ENCODE peak calls at places on chromosomes 7 and 10, in six cellular contexts. One of them, this sample, is unnamed. For H3K9me3, the result is how much of the 10 kb centered on the place peaks cover.

GRCh38 chr7:127859330-127859729 is 171.9 kb downstream of the LRRC4 start:
- DNase-seq in CD4-positive, alpha-beta T cell: no peak
- DNase-seq in neural progenitor cell: no peak
- DNase-seq in naive thymus-derived CD4-positive, alpha-beta T cell: no peak
- DNase-seq in CD8-positive, alpha-beta T cell: no peak
- DNase-seq in psoas muscle: no peak
- DNase-seq in this sample: no peak

GRCh38 chr7:117869374-117869773 is 3.9 kb downstream of the CTTNBP2 start:
- DNase-seq in psoas muscle: no peak
- DNase-seq in CD4-positive, alpha-beta T cell: no peak
- DNase-seq in naive thymus-derived CD4-positive, alpha-beta T cell: no peak
- DNase-seq in CD8-positive, alpha-beta T cell: no peak
- DNase-seq in neural progenitor cell: no peak
- DNase-seq in this sample: no peak

GRCh38 chr10:96642973-96643372 is 56.2 kb upstream of the TM9SF3 start:
- DNase-seq in CD4-positive, alpha-beta T cell: peak
- DNase-seq in CD8-positive, alpha-beta T cell: peak
- DNase-seq in naive thymus-derived CD4-positive, alpha-beta T cell: peak
- DNase-seq in psoas muscle: peak
- DNase-seq in neural progenitor cell: peak
- DNase-seq in this sample: no peak

GRCh38 chr10:97762816-97763215 is 9.0 kb downstream of the SFRP5 start:
- DNase-seq in naive thymus-derived CD4-positive, alpha-beta T cell: no peak
- DNase-seq in neural progenitor cell: peak
- DNase-seq in CD8-positive, alpha-beta T cell: no peak
- DNase-seq in CD4-positive, alpha-beta T cell: no peak
- DNase-seq in psoas muscle: peak
- DNase-seq in this sample: no peak

GRCh38 chr10:94343159-94343558 is 19.6 kb downstream of the NOC3L start:
- DNase-seq in psoas muscle: no peak
- DNase-seq in CD8-positive, alpha-beta T cell: no peak
- DNase-seq in CD4-positive, alpha-beta T cell: no peak
- DNase-seq in neural progenitor cell: no peak
- DNase-seq in naive thymus-derived CD4-positive, alpha-beta T cell: no peak
- DNase-seq in this sample: no peak

GRCh38 chr10:18233775-18234174 is 93.6 kb downstream of the CACNB2 start:
- DNase-seq in psoas muscle: no peak
- DNase-seq in naive thymus-derived CD4-positive, alpha-beta T cell: no peak
- DNase-seq in CD8-positive, alpha-beta T cell: no peak
- DNase-seq in neural progenitor cell: peak
- DNase-seq in CD4-positive, alpha-beta T cell: no peak
- DNase-seq in this sample: no peak

GRCh38 chr7:72504057-72504456 is 91.9 kb upstream of the CALN1 start:
- DNase-seq in psoas muscle: no peak
- DNase-seq in naive thymus-derived CD4-positive, alpha-beta T cell: no peak
- DNase-seq in neural progenitor cell: no peak
- DNase-seq in CD4-positive, alpha-beta T cell: no peak
- DNase-seq in CD8-positive, alpha-beta T cell: no peak
- DNase-seq in this sample: no peak

GRCh38 chr10:21531164-21531563 is 2.9 kb upstream of the MLLT10 start:
- DNase-seq in naive thymus-derived CD4-positive, alpha-beta T cell: no peak
- DNase-seq in CD4-positive, alpha-beta T cell: no peak
- DNase-seq in CD8-positive, alpha-beta T cell: no peak
- DNase-seq in psoas muscle: no peak
- DNase-seq in neural progenitor cell: no peak
- DNase-seq in this sample: no peak

GRCh38 chr10:125627646-125628045 is 55.3 kb downstream of the TEX36 start:
- DNase-seq in naive thymus-derived CD4-positive, alpha-beta T cell: no peak
- DNase-seq in CD8-positive, alpha-beta T cell: no peak
- DNase-seq in neural progenitor cell: no peak
- DNase-seq in psoas muscle: no peak
- DNase-seq in CD4-positive, alpha-beta T cell: no peak
- DNase-seq in this sample: no peak

GRCh38 chr7:47970750-47971149 is 8.7 kb downstream of the HUS1 start:
- DNase-seq in CD4-positive, alpha-beta T cell: no peak
- DNase-seq in CD8-positive, alpha-beta T cell: no peak
- DNase-seq in naive thymus-derived CD4-positive, alpha-beta T cell: no peak
- DNase-seq in psoas muscle: no peak
- DNase-seq in neural progenitor cell: no peak
- DNase-seq in this sample: no peak

GRCh38 chr10:80158598-80159127 is 26.1 kb downstream of the PLAC9 start:
- DNase-seq in psoas muscle: peak
- DNase-seq in neural progenitor cell: no peak
- DNase-seq in naive thymus-derived CD4-positive, alpha-beta T cell: no peak
- DNase-seq in CD4-positive, alpha-beta T cell: no peak
- DNase-seq in CD8-positive, alpha-beta T cell: no peak
- DNase-seq in this sample: no peak

GRCh38 chr7:113128028-113128427 is 9.7 kb upstream of the SMIM30 start:
- DNase-seq in naive thymus-derived CD4-positive, alpha-beta T cell: no peak
- DNase-seq in psoas muscle: no peak
- DNase-seq in neural progenitor cell: no peak
- DNase-seq in CD8-positive, alpha-beta T cell: no peak
- DNase-seq in CD4-positive, alpha-beta T cell: no peak
- DNase-seq in this sample: no peak

GRCh38 chr7:36545291-36545690 is 155.6 kb downstream of the ANLN start:
- DNase-seq in neural progenitor cell: no peak
- DNase-seq in CD4-positive, alpha-beta T cell: no peak
- DNase-seq in naive thymus-derived CD4-positive, alpha-beta T cell: no peak
- DNase-seq in psoas muscle: no peak
- DNase-seq in CD8-positive, alpha-beta T cell: no peak
- DNase-seq in this sample: no peak

GRCh38 chr10:51029172-51029641 is 45.1 kb upstream of the PRKG1 start:
- DNase-seq in neural progenitor cell: no peak
- DNase-seq in CD4-positive, alpha-beta T cell: no peak
- DNase-seq in CD8-positive, alpha-beta T cell: no peak
- DNase-seq in psoas muscle: no peak
- DNase-seq in naive thymus-derived CD4-positive, alpha-beta T cell: no peak
- DNase-seq in this sample: no peak

GRCh38 chr7:44064791-44065430 is 456 bp downstream of the PGAM2 start:
- DNase-seq in CD8-positive, alpha-beta T cell: no peak
- DNase-seq in naive thymus-derived CD4-positive, alpha-beta T cell: no peak
- DNase-seq in neural progenitor cell: peak
- DNase-seq in CD4-positive, alpha-beta T cell: no peak
- DNase-seq in psoas muscle: peak
- DNase-seq in this sample: no peak

GRCh38 chr10:16752099-16752498 is 65.1 kb downstream of the RSU1 start:
- DNase-seq in psoas muscle: no peak
- DNase-seq in neural progenitor cell: no peak
- DNase-seq in CD8-positive, alpha-beta T cell: no peak
- DNase-seq in CD4-positive, alpha-beta T cell: no peak
- DNase-seq in naive thymus-derived CD4-positive, alpha-beta T cell: no peak
- DNase-seq in this sample: no peak

GRCh38 chr10:31650010-31650409 is 278.6 kb downstream of the ARHGAP12 start:
- DNase-seq in naive thymus-derived CD4-positive, alpha-beta T cell: no peak
- DNase-seq in CD8-positive, alpha-beta T cell: no peak
- DNase-seq in psoas muscle: peak
- DNase-seq in neural progenitor cell: no peak
- DNase-seq in CD4-positive, alpha-beta T cell: no peak
- DNase-seq in this sample: no peak

GRCh38 chr10:110005716-110006115 is 2.1 kb upstream of the ADD3 start:
- DNase-seq in CD4-positive, alpha-beta T cell: peak
- DNase-seq in psoas muscle: no peak
- DNase-seq in neural progenitor cell: peak
- DNase-seq in CD8-positive, alpha-beta T cell: no peak
- DNase-seq in naive thymus-derived CD4-positive, alpha-beta T cell: no peak
- DNase-seq in this sample: no peak

GRCh38 chr7:28328161-28328560 is 84.2 kb upstream of the CREB5 start:
- DNase-seq in CD8-positive, alpha-beta T cell: no peak
- DNase-seq in CD4-positive, alpha-beta T cell: no peak
- DNase-seq in neural progenitor cell: no peak
- DNase-seq in psoas muscle: no peak
- DNase-seq in naive thymus-derived CD4-positive, alpha-beta T cell: no peak
- DNase-seq in this sample: no peak

GRCh38 chr7:25694690-25695089 is 457.3 kb upstream of the NFE2L3 start:
- DNase-seq in CD8-positive, alpha-beta T cell: no peak
- DNase-seq in naive thymus-derived CD4-positive, alpha-beta T cell: no peak
- DNase-seq in psoas muscle: no peak
- DNase-seq in CD4-positive, alpha-beta T cell: no peak
- DNase-seq in neural progenitor cell: no peak
- DNase-seq in this sample: no peak

GRCh38 chr10:35565602-35566061 is 39.5 kb upstream of the GJD4 start:
- DNase-seq in naive thymus-derived CD4-positive, alpha-beta T cell: no peak
- DNase-seq in CD8-positive, alpha-beta T cell: no peak
- DNase-seq in neural progenitor cell: no peak
- DNase-seq in psoas muscle: no peak
- DNase-seq in CD4-positive, alpha-beta T cell: no peak
- DNase-seq in this sample: no peak

GRCh38 chr10:35567951-35568350 is 37.2 kb upstream of the GJD4 start:
- DNase-seq in CD4-positive, alpha-beta T cell: no peak
- DNase-seq in naive thymus-derived CD4-positive, alpha-beta T cell: no peak
- DNase-seq in CD8-positive, alpha-beta T cell: no peak
- DNase-seq in neural progenitor cell: no peak
- DNase-seq in psoas muscle: no peak
- DNase-seq in this sample: no peak

GRCh38 chr10:35569111-35569707 is 35.9 kb upstream of the GJD4 start:
- DNase-seq in CD4-positive, alpha-beta T cell: no peak
- DNase-seq in CD8-positive, alpha-beta T cell: no peak
- DNase-seq in neural progenitor cell: no peak
- DNase-seq in naive thymus-derived CD4-positive, alpha-beta T cell: no peak
- DNase-seq in psoas muscle: no peak
- DNase-seq in this sample: no peak

GRCh38 chr10:35569836-35570235 is 35.3 kb upstream of the GJD4 start:
- DNase-seq in CD4-positive, alpha-beta T cell: no peak
- DNase-seq in psoas muscle: no peak
- DNase-seq in CD8-positive, alpha-beta T cell: no peak
- DNase-seq in neural progenitor cell: no peak
- DNase-seq in naive thymus-derived CD4-positive, alpha-beta T cell: no peak
- DNase-seq in this sample: no peak

DNA sequence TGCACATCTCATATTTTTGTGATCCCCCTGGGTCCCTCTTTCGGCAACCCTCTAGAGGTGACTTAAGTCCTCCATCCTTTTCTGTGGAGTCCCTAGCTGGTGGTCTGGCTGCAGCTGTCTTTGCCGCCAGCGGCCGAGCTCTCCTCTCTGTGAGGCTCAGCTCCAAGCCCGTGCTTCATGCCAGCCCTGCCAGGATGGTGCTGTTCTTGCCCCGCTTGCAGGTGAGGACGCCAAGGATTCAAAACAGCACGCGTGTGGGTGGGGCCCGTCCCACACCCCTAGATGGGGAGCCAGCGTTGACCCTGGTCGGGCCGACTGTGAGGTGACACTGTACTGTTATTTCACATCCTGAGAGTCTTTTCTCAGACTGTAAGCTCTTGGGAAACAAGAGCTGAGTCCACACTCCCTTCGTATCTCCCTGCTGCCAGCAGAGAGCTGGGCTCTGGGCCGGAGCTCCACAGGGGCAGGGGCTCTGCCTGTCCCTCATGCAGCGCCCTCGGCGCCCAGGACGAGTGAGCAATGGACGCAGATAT is 36.6 kb upstream of the GJD4 start:
- DNase-seq in naive thymus-derived CD4-positive, alpha-beta T cell: no peak
- DNase-seq in neural progenitor cell: no peak
- DNase-seq in psoas muscle: no peak
- DNase-seq in CD4-positive, alpha-beta T cell: no peak
- DNase-seq in CD8-positive, alpha-beta T cell: no peak
- DNase-seq in this sample: no peak
- H3K9me3 ChIP-seq in naive thymus-derived CD4-positive, alpha-beta T cell: under half
- H3K9me3 ChIP-seq in neural progenitor cell: under half
- H3K9me3 ChIP-seq in psoas muscle: under half
- H3K9me3 ChIP-seq in CD4-positive, alpha-beta T cell: under half
- H3K9me3 ChIP-seq in CD8-positive, alpha-beta T cell: under half
- H3K9me3 ChIP-seq in this sample: under half

GRCh38 chr10:15058689-15059088 is 14.9 kb downstream of the OLAH start:
- DNase-seq in CD8-positive, alpha-beta T cell: no peak
- DNase-seq in CD4-positive, alpha-beta T cell: no peak
- DNase-seq in naive thymus-derived CD4-positive, alpha-beta T cell: no peak
- DNase-seq in neural progenitor cell: no peak
- DNase-seq in psoas muscle: no peak
- DNase-seq in this sample: no peak

GRCh38 chr10:15052121-15052520 is 8.4 kb downstream of the OLAH start:
- DNase-seq in CD8-positive, alpha-beta T cell: no peak
- DNase-seq in naive thymus-derived CD4-positive, alpha-beta T cell: no peak
- DNase-seq in CD4-positive, alpha-beta T cell: no peak
- DNase-seq in psoas muscle: no peak
- DNase-seq in neural progenitor cell: no peak
- DNase-seq in this sample: no peak

GRCh38 chr10:15053061-15053460 is 9.3 kb downstream of the OLAH start:
- DNase-seq in naive thymus-derived CD4-positive, alpha-beta T cell: no peak
- DNase-seq in CD8-positive, alpha-beta T cell: no peak
- DNase-seq in neural progenitor cell: no peak
- DNase-seq in psoas muscle: no peak
- DNase-seq in CD4-positive, alpha-beta T cell: no peak
- DNase-seq in this sample: no peak
- H3K9me3 ChIP-seq in naive thymus-derived CD4-positive, alpha-beta T cell: under half
- H3K9me3 ChIP-seq in CD8-positive, alpha-beta T cell: under half
- H3K9me3 ChIP-seq in neural progenitor cell: under half
- H3K9me3 ChIP-seq in psoas muscle: under half
- H3K9me3 ChIP-seq in CD4-positive, alpha-beta T cell: under half
- H3K9me3 ChIP-seq in this sample: under half

GRCh38 chr7:157896774-157897555 is 560.2 kb downstream of the DNAJB6 start:
- DNase-seq in neural progenitor cell: no peak
- DNase-seq in CD4-positive, alpha-beta T cell: no peak
- DNase-seq in naive thymus-derived CD4-positive, alpha-beta T cell: no peak
- DNase-seq in CD8-positive, alpha-beta T cell: no peak
- DNase-seq in psoas muscle: no peak
- DNase-seq in this sample: no peak
- H3K9me3 ChIP-seq in neural progenitor cell: under half
- H3K9me3 ChIP-seq in CD4-positive, alpha-beta T cell: under half
- H3K9me3 ChIP-seq in naive thymus-derived CD4-positive, alpha-beta T cell: under half
- H3K9me3 ChIP-seq in CD8-positive, alpha-beta T cell: under half
- H3K9me3 ChIP-seq in psoas muscle: under half
- H3K9me3 ChIP-seq in this sample: under half

GRCh38 chr7:6691609-6692106 is 15.1 kb downstream of the ZNF12 start:
- DNase-seq in CD8-positive, alpha-beta T cell: no peak
- DNase-seq in psoas muscle: no peak
- DNase-seq in neural progenitor cell: no peak
- DNase-seq in naive thymus-derived CD4-positive, alpha-beta T cell: no peak
- DNase-seq in CD4-positive, alpha-beta T cell: no peak
- DNase-seq in this sample: no peak

GRCh38 chr7:6691103-6691502 is 15.6 kb downstream of the ZNF12 start:
- DNase-seq in psoas muscle: no peak
- DNase-seq in neural progenitor cell: no peak
- DNase-seq in CD8-positive, alpha-beta T cell: no peak
- DNase-seq in CD4-positive, alpha-beta T cell: no peak
- DNase-seq in naive thymus-derived CD4-positive, alpha-beta T cell: no peak
- DNase-seq in this sample: no peak
- H3K9me3 ChIP-seq in psoas muscle: half or more
- H3K9me3 ChIP-seq in neural progenitor cell: half or more
- H3K9me3 ChIP-seq in CD8-positive, alpha-beta T cell: half or more
- H3K9me3 ChIP-seq in CD4-positive, alpha-beta T cell: half or more
- H3K9me3 ChIP-seq in naive thymus-derived CD4-positive, alpha-beta T cell: under half
- H3K9me3 ChIP-seq in this sample: under half

GRCh38 chr7:158388072-158388471 is 199.6 kb downstream of the PTPRN2 start:
- DNase-seq in neural progenitor cell: no peak
- DNase-seq in naive thymus-derived CD4-positive, alpha-beta T cell: no peak
- DNase-seq in psoas muscle: no peak
- DNase-seq in CD4-positive, alpha-beta T cell: no peak
- DNase-seq in CD8-positive, alpha-beta T cell: no peak
- DNase-seq in this sample: no peak
- H3K9me3 ChIP-seq in neural progenitor cell: under half
- H3K9me3 ChIP-seq in naive thymus-derived CD4-positive, alpha-beta T cell: under half
- H3K9me3 ChIP-seq in psoas muscle: under half
- H3K9me3 ChIP-seq in CD4-positive, alpha-beta T cell: under half
- H3K9me3 ChIP-seq in CD8-positive, alpha-beta T cell: under half
- H3K9me3 ChIP-seq in this sample: under half

DNA sequence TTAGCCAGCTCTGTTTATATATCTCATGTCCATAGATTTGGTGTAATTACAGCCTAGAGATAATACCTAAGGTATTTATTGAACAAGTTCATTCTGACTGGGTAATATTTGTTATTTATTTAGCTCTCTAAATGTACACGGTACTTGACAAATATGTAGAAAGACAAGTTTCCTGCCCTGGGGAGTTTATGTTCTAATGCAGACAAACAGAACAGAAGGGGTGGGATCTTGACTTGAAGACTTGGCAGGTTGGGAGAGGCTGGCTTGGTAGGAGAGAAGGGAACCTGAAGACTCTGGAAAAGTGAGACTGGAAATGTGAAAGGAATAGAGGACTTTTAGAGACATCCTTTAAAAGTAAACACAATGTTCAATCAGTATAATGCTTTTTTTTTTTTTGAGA is 97.7 kb upstream of the CDK6 start:
- DNase-seq in neural progenitor cell: no peak
- DNase-seq in CD8-positive, alpha-beta T cell: no peak
- DNase-seq in psoas muscle: no peak
- DNase-seq in naive thymus-derived CD4-positive, alpha-beta T cell: no peak
- DNase-seq in CD4-positive, alpha-beta T cell: no peak
- DNase-seq in this sample: no peak
- H3K9me3 ChIP-seq in neural progenitor cell: under half
- H3K9me3 ChIP-seq in CD8-positive, alpha-beta T cell: under half
- H3K9me3 ChIP-seq in psoas muscle: under half
- H3K9me3 ChIP-seq in naive thymus-derived CD4-positive, alpha-beta T cell: under half
- H3K9me3 ChIP-seq in CD4-positive, alpha-beta T cell: under half
- H3K9me3 ChIP-seq in this sample: under half

This sample was measured in T-helper 17 cell.